ENCODE peak calls at places on chromosome 9, in ten cellular contexts. L is tibial artery; Q is SJSA1; N is cardiac muscle cell; I is tibial nerve; J is aorta; A is adrenal gland; B is CD8-positive, alpha-beta memory T cell; T is lung; X is heart left ventricle. E is an unnamed sample.
A peak's percentile ranks its signal among the peaks of the same experiment; 100 is the strongest.

GRCh38 chr9:87095961-87096360 is 148.7 kb upstream of the GAS1 start:
- DNase-seq in L (no peak), Q (no peak), N (no peak), I (no peak), J (no peak), A (no peak), B (no peak), T (no peak), X (no peak), E (no peak)

GRCh38 chr9:19232830-19233194 is 2.3 kb downstream of the DENND4C start:
- DNase-seq in L (no peak), Q (no peak), N (no peak), I (no peak), J (no peak), A (no peak), B (no peak), T (no peak), X (no peak), E (no peak)

GRCh38 chr9:137390553-137391410 is 32.2 kb downstream of the EXD3 start:
- DNase-seq in L (no peak), Q (no peak), N (no peak), I (no peak), J (no peak), A (peak; percentile 53), B (no peak), T (no peak), X (no peak), E (no peak)

GRCh38 chr9:78865757-78866156 is 568.8 kb downstream of the PSAT1 start:
- DNase-seq in L (no peak), Q (no peak), N (no peak), I (no peak), J (no peak), A (no peak), B (no peak), T (no peak), X (no peak), E (no peak)

GRCh38 chr9:109880276-109881169 is 100.5 kb downstream of the PALM2AKAP2 start:
- DNase-seq in L (no peak), Q (no peak), N (no peak), I (no peak), J (no peak), A (no peak), B (no peak), T (no peak), X (no peak), E (no peak)

GRCh38 chr9:38380872-38381534 is 11.5 kb upstream of the ALDH1B1 start:
- DNase-seq in L (no peak), Q (no peak), N (peak; percentile 21), I (no peak), J (peak; percentile 29), A (no peak), B (no peak), T (no peak), X (no peak), E (no peak)

GRCh38 chr9:68931821-68932220 is 82.1 kb downstream of the PRKACG start:
- DNase-seq in L (no peak), Q (no peak), N (no peak), I (no peak), J (no peak), A (no peak), B (no peak), T (no peak), X (no peak), E (no peak)

GRCh38 chr9:16824545-16825041 is 45.9 kb downstream of the BNC2 start:
- DNase-seq in L (no peak), Q (no peak), N (no peak), I (no peak), J (no peak), A (no peak), B (no peak), T (no peak), X (no peak), E (peak; percentile 54)

DNA sequence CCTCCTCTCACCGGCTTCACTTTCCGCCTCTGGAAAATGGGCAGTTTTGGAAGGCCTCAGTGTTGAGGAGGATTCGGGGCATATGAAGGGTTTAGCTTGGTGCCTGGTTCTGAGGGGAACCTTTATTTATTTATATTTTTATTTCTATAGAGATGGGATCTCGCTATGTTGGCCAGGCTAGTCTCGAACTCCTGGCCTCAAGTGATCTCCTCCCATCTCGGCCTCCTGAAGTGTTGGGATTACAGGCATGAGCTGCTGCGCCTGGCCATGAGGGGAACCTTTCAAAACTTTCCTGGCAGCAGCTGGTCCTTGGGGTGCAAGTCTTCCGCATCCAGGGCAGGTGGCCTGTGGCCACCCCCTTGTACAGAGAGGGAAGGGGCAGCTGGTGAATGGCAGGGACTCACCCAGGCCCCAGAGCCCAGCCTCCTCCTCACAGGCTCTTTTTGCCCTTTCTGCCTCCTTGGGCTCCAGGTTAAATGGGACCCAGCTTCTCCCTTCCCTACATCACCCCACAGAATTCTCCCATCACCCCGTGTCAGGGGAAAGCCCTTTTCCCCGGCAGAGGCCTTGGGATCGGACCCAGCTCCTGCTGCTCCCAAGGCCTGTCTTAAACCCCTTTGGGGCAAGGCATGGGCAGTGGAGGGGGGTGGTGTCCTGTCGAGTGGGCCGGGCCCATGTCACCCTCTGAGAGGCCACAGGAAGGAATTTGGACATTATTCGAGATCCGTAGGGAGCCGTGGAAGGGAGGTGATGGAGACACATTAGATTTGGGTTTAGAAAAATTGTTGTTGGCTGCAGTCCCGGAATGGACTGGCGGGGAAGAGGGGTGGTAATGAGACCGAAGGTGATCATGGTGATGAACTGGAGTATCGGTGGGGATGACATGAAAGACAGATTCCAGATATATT is 5.9 kb downstream of the NCS1 start:
- DNase-seq in L (no peak), Q (no peak), N (no peak), I (no peak), J (no peak), A (no peak), B (no peak), T (no peak), X (no peak), E (no peak)
- H3K4me1 ChIP-seq in L (peaks cover 53% of the 10 kb centered on the region), Q (peaks cover 19% of the 10 kb centered on the region), N (peaks cover 9% of the 10 kb centered on the region), I (peaks cover 16% of the 10 kb centered on the region), J (peaks cover 5% of the 10 kb centered on the region), A (peaks cover 29% of the 10 kb centered on the region), B (no peaks in the 10 kb centered on the region), T (no peaks in the 10 kb centered on the region), X (no peaks in the 10 kb centered on the region), E (no peaks in the 10 kb centered on the region)

GRCh38 chr9:136007906-136008692 is 46.9 kb upstream of the UBAC1 start:
- DNase-seq in L (no peak), Q (no peak), N (no peak), I (no peak), J (no peak), A (no peak), B (no peak), T (no peak), X (no peak), E (no peak)

GRCh38 chr9:136010176-136010575 is 49.0 kb upstream of the UBAC1 start:
- DNase-seq in L (no peak), Q (no peak), N (no peak), I (no peak), J (peak; percentile 42), A (no peak), B (no peak), T (no peak), X (no peak), E (no peak)

GRCh38 chr9:136010615-136011341 is 49.6 kb upstream of the UBAC1 start:
- DNase-seq in L (no peak), Q (no peak), N (no peak), I (no peak), J (peak; percentile 46), A (no peak), B (no peak), T (no peak), X (no peak), E (no peak)

GRCh38 chr9:136008693-136008997 is 47.5 kb upstream of the UBAC1 start:
- DNase-seq in L (no peak), Q (no peak), N (no peak), I (no peak), J (no peak), A (no peak), B (no peak), T (no peak), X (no peak), E (no peak)

DNA sequence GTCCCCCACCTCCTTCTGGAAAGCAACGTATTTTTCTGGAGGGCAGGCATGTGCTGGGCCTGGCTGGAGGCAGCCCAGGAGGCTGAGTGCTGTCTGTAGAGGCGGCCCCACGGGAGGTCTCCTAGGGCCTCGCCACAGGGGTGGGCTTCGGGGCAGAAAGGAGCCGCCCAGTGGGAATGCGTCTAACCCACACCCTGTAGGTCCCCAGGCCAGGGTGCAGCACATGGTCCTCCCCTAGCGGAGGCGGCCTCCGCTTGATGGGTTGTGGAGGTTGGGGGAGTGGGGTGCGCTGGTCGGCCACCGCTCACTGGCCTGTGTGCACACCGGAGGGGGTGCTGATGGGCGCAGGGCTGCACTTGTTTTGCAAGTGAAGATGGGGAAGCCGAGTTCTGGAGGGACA is 48.3 kb upstream of the UBAC1 start:
- DNase-seq in L (no peak), Q (no peak), N (no peak), I (no peak), J (peak; percentile 37), A (no peak), B (no peak), T (no peak), X (no peak), E (no peak)
- H3K27ac ChIP-seq in L (no peak overlapping the region), Q (no peak overlapping the region), N (no peak overlapping the region), I (no peak overlapping the region), J (no peak overlapping the region), A (no peak overlapping the region), B (no peak overlapping the region), T (no peak overlapping the region), X (no peak overlapping the region), E (peak overlapping the region; percentile 32)

GRCh38 chr9:37295796-37296195 is 126.7 kb upstream of the GRHPR start:
- DNase-seq in L (no peak), Q (no peak), N (no peak), I (no peak), J (no peak), A (no peak), B (no peak), T (no peak), X (no peak), E (no peak)

GRCh38 chr9:37302277-37302676 is 120.2 kb upstream of the GRHPR start:
- DNase-seq in L (no peak), Q (no peak), N (no peak), I (no peak), J (no peak), A (no peak), B (peak; percentile 64), T (no peak), X (no peak), E (no peak)

GRCh38 chr9:37300620-37301368 is 121.7 kb upstream of the GRHPR start:
- DNase-seq in L (no peak), Q (no peak), N (no peak), I (no peak), J (no peak), A (no peak), B (no peak), T (no peak), X (no peak), E (no peak)

GRCh38 chr9:37297592-37297991 is 124.9 kb upstream of the GRHPR start:
- DNase-seq in L (no peak), Q (no peak), N (no peak), I (no peak), J (no peak), A (no peak), B (no peak), T (no peak), X (no peak), E (no peak)

GRCh38 chr9:37301369-37302172 is 120.9 kb upstream of the GRHPR start:
- DNase-seq in L (no peak), Q (no peak), N (no peak), I (no peak), J (no peak), A (no peak), B (no peak), T (no peak), X (no peak), E (no peak)
- H3K4me1 ChIP-seq in L (no peaks in the 10 kb centered on the region), Q (no peaks in the 10 kb centered on the region), N (peaks cover 4% of the 10 kb centered on the region), I (peaks cover 3% of the 10 kb centered on the region), J (no peaks in the 10 kb centered on the region), A (no peaks in the 10 kb centered on the region), B (peaks cover 39% of the 10 kb centered on the region), T (peaks cover 5% of the 10 kb centered on the region), X (no peaks in the 10 kb centered on the region), E (no peaks in the 10 kb centered on the region)

GRCh38 chr9:121353246-121353975 is 16.6 kb downstream of the STOM start:
- DNase-seq in L (no peak), Q (no peak), N (no peak), I (no peak), J (no peak), A (no peak), B (peak; percentile 86), T (no peak), X (no peak), E (no peak)

GRCh38 chr9:121357011-121357410 is 13.0 kb downstream of the STOM start:
- DNase-seq in L (no peak), Q (no peak), N (no peak), I (no peak), J (no peak), A (no peak), B (peak; percentile 34), T (no peak), X (no peak), E (no peak)

GRCh38 chr9:121354770-121355169 is 15.3 kb downstream of the STOM start:
- DNase-seq in L (no peak), Q (peak; percentile 54), N (no peak), I (no peak), J (no peak), A (no peak), B (no peak), T (no peak), X (no peak), E (no peak)

GRCh38 chr9:121350993-121351561 is 19.0 kb downstream of the STOM start:
- DNase-seq in L (peak; percentile 84), Q (peak; percentile 71), N (peak; percentile 34), I (peak; percentile 82), J (peak; percentile 87), A (peak; percentile 76), B (no peak), T (peak; percentile 80), X (peak; percentile 85), E (peak; percentile 84)

GRCh38 chr9:121354141-121354540 is 15.9 kb downstream of the STOM start:
- DNase-seq in L (no peak), Q (no peak), N (no peak), I (no peak), J (no peak), A (peak; percentile 42), B (no peak), T (no peak), X (peak; percentile 73), E (no peak)
- H3K27ac ChIP-seq in L (no peak overlapping the region), Q (peak overlapping the region; percentile 62), N (peak overlapping the region; percentile 63), I (no peak overlapping the region), J (peak overlapping the region; percentile 67), A (no peak overlapping the region), B (peak overlapping the region; percentile 27), T (peak overlapping the region; percentile 74), X (peak overlapping the region; percentile 92), E (peak overlapping the region; percentile 20)

E was measured in breast epithelium.